ENCODE peak calls at places on chromosomes 2 and 18, in eight cellular contexts. O, P, G, S, M, F, E and R are unnamed samples.
A peak's percentile ranks its signal among the peaks of the same experiment; 100 is the strongest.

GRCh38 chr2:59413751-59414570 is 1139.5 kb downstream of the BCL11A start:
- DNase-seq in O (no peak), P (no peak), G (no peak), S (no peak), M (no peak), F (no peak), E (no peak), R (no peak)

GRCh38 chr2:33099989-33100388 is 153.2 kb downstream of the LTBP1 start:
- DNase-seq in O (no peak), P (no peak), G (no peak), S (no peak), M (no peak), F (no peak), E (no peak), R (no peak)

GRCh38 chr2:157331696-157332095 is 6.1 kb upstream of the ERMN start:
- DNase-seq in O (no peak), P (no peak), G (no peak), S (no peak), M (no peak), F (no peak), E (no peak), R (no peak)

GRCh38 chr18:2715990-2716389 is 60.5 kb downstream of the SMCHD1 start:
- DNase-seq in O (no peak), P (no peak), G (no peak), S (no peak), M (peak; percentile 29), F (no peak), E (peak; percentile 5), R (no peak)

GRCh38 chr2:196314780-196315179 is 143.4 kb upstream of the STK17B start:
- DNase-seq in O (no peak), P (no peak), G (no peak), S (no peak), M (no peak), F (no peak), E (peak; percentile 26), R (no peak)

GRCh38 chr18:76447268-76447890 is 47.7 kb downstream of the ZNF516 start:
- DNase-seq in O (no peak), P (no peak), G (no peak), S (no peak), M (no peak), F (no peak), E (no peak), R (no peak)

GRCh38 chr2:150705357-150705756 is 217.9 kb upstream of the RND3 start:
- DNase-seq in O (no peak), P (no peak), G (no peak), S (no peak), M (no peak), F (no peak), E (peak; percentile 12), R (no peak)

GRCh38 chr2:203412555-203413331 is 84.5 kb downstream of the ABI2 start:
- DNase-seq in O (no peak), P (no peak), G (no peak), S (no peak), M (no peak), F (no peak), E (no peak), R (no peak)

GRCh38 chr2:236507393-236508085 is 62.1 kb upstream of the ACKR3 start:
- DNase-seq in O (peak; percentile 82), P (peak; percentile 92), G (no peak), S (peak; percentile 16), M (peak; percentile 32), F (peak; percentile 67), E (no peak), R (no peak)

GRCh38 chr2:235677276-235677788 is 183.5 kb downstream of the AGAP1 start:
- DNase-seq in O (no peak), P (no peak), G (no peak), S (no peak), M (no peak), F (no peak), E (peak; percentile 46), R (no peak)